ENCODE peak calls at places on chromosomes 5 and 9, in four cellular contexts. S is CD8-positive, alpha-beta memory T cell; W is effector memory CD4-positive, alpha-beta T cell; G is neural progenitor cell. H is an unnamed sample. For H3K4me1, the result is how much of the 10 kb centered on the place peaks cover.

GRCh38 chr5:126497506-126497905 is 74.3 kb downstream of the GRAMD2B start:
- DNase-seq in W (no peak), G (no peak), S (no peak), H (no peak)

GRCh38 chr5:143029293-143029692 is 259.1 kb downstream of the ARHGAP26 start:
- DNase-seq in S (no peak), G (no peak), W (no peak), H (no peak)

GRCh38 chr5:10288600-10289213 is 19.0 kb downstream of the CMBL start:
- DNase-seq in G (no peak), S (no peak), W (no peak), H (peak)

GRCh38 chr5:134099288-134099872 is 15.1 kb upstream of the TCF7 start:
- DNase-seq in S (no peak), W (no peak), G (no peak), H (no peak)

GRCh38 chr9:81620009-81620405 is 69.3 kb downstream of the TLE1 start:
- DNase-seq in S (no peak), W (no peak), G (no peak), H (no peak)

GRCh38 chr9:2281803-2282185 is 266.6 kb downstream of the SMARCA2 start:
- DNase-seq in W (no peak), G (no peak), S (no peak), H (no peak)

GRCh38 chr5:115627295-115627825 is 1.5 kb upstream of the TMED7 start:
- DNase-seq in G (no peak), W (no peak), S (no peak), H (no peak)

GRCh38 chr5:125659316-125660071 is 763.7 kb upstream of the GRAMD2B start:
- DNase-seq in G (peak), S (no peak), W (no peak), H (no peak)

GRCh38 chr5:122775713-122776084 is 819 bp downstream of the SNX2 start:
- DNase-seq in S (no peak), G (no peak), W (no peak), H (no peak)

GRCh38 chr5:178486305-178486704 is 103.9 kb downstream of the COL23A1 start:
- DNase-seq in W (no peak), G (no peak), S (no peak), H (no peak)

DNA sequence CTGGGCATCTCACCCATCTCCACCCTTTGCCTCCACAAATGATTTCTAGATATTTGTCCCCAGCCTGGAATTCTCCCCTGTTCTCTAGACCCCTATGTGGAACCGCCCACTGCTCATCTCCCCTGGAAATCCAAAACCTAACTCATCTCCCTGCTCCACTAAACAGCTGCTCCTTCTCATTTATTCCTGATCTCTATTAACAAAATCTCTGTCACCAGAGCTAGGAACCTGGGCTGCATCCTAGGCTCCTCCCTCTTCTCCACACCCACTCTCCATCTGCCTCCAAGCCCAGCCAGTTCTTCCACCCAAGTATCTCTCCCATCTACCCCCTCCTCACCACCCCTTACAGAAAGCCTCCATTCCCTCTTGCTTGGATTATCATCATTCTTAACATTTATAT is 24.0 kb upstream of the SYNPO start:
- DNase-seq in G (no peak), S (no peak), W (no peak), H (no peak)
- H3K4me1 ChIP-seq in G (under half), S (under half), W (under half), H (under half)

GRCh38 chr9:110140276-110140675 is 67.7 kb downstream of the C9orf152 start:
- DNase-seq in W (no peak), G (no peak), S (no peak), H (no peak)
- H3K27ac ChIP-seq in W (no peak), G (no peak), S (no peak), H (no peak)

GRCh38 chr5:18745591-18745987 is 1111.3 kb downstream of the TAF11L14 start:
- DNase-seq in S (peak), W (no peak), G (no peak), H (no peak)

GRCh38 chr5:18744990-18745590 is 1110.8 kb downstream of the TAF11L14 start:
- DNase-seq in G (no peak), S (peak), W (no peak), H (peak)

GRCh38 chr5:18740301-18740700 is 1106.0 kb downstream of the TAF11L14 start:
- DNase-seq in G (no peak), W (no peak), S (no peak), H (no peak)

GRCh38 chr5:18744441-18744840 is 1110.2 kb downstream of the TAF11L14 start:
- DNase-seq in G (no peak), W (no peak), S (no peak), H (peak)

GRCh38 chr5:18742830-18743229 is 1108.6 kb downstream of the TAF11L14 start:
- DNase-seq in G (no peak), W (no peak), S (no peak), H (no peak)
- H3K4me3 ChIP-seq in G (no peak), W (no peak), S (no peak), H (no peak)

DNA sequence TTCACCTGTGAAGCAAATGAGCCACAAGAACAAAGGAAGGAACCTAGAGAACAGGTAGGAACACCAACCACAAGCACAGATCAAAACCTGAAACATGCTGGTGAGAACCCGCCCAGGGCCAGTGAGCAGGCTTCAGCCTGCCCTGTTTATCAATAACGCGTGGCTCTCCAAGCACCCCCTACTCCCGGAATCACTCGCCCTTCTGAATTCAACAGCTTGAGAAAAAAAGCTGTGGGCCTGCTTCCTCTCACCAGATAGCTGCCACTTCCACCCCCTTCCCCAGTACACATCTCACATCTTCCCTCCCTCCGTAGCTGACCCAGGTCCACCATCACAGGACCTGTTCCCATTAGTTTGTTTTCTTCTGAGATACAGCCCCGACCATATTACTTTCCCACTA is 30.4 kb downstream of the B4GALT1 start:
- DNase-seq in W (no peak), S (no peak), G (no peak), H (no peak)
- H3K4me1 ChIP-seq in W (under half), S (half or more), G (under half), H (half or more)

DNA sequence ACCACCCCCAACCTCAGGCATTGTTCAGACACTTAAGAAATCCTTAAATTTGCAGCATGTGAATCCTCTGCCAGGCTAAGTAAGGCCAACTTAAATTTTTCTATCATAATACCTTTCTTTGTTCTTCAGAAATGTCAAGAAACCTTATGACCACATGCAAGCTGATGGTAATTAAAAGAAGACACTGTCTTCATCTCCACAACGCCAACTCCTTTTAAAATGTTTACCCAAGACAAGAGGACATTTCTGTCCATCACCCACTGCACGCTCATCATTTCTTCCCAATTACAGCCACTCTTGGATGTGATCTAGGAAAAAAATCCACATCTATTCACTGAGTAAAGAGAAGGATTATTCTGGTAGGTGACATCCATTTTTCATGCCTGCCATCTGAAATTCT is 6.1 kb upstream of the IFNK start:
- DNase-seq in S (no peak), W (no peak), G (no peak), H (no peak)
- H3K27ac ChIP-seq in S (no peak), W (no peak), G (no peak), H (no peak)

GRCh38 chr5:56479126-56479525 is 246.0 kb upstream of the ANKRD55 start:
- DNase-seq in G (no peak), W (no peak), S (no peak), H (peak)
- H3K4me3 ChIP-seq in G (no peak), W (peak), S (peak), H (no peak)

DNA sequence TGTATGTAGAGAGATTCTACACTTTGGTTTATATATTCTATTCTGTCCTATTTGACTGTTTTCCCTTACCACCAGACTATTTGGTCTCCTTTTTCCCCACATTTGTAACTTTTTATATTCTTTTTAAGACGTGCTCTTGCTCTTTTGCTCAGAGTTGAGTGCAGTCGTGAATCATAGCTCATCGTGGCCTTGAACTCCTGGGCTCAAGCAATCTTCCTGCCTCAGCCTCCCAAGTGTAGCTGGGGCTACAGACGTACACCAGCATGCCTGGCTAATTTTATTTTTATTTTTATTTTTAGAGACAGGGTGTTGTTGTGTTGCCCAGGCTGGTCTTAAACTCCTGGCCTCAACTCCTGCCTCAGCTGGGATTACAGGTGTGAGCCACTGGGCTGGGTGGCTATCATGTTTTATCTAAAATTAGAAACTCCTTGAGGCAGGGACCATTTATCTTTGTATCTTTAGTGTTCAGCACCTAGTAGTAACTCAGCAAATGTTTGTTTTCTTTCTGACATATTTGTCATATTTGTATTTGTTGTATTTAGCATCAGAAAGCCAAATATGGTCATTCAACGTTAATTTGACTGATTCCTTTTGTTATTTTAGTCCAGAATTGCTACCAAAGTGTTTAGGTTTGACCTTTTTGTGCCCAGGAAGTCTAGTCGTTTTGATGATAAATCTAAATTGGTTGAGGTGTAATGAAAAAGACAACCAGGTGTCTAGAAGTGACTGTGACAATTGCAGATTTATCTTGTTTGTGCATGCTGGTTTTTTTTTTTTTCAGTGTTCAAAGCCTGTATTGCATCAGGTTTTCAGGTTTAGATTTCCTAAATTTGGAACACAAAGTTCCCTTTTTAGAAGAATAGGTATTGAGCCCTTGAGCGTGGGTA is 44.3 kb downstream of the ERBIN start:
- DNase-seq in W (no peak), G (no peak), S (no peak), H (no peak)
- H3K4me1 ChIP-seq in W (under half), G (under half), S (half or more), H (half or more)

H was measured in CD4-positive, alpha-beta memory T cell.